ENCODE peak calls at places on chromosomes 1 and 21, in four cellular contexts. J is NCI-H510A; H is natural killer cell treated with Interleukin-12 subunit alpha and Interleukin-12 subunit beta and Interleukin-15 and Interleukin-18, amount 100 ng/mL, for 72 hours; A is activated T-cell treated with anti-CD3 and anti-CD28 coated beads, Interleukin-2, amount 50 U/mL, for 72 hours. K is an unnamed sample.

GRCh38 chr1:68673771-68674170 is 176.9 kb upstream of the DEPDC1 start:
- DNase-seq in J (no peak), H (no peak), A (no peak), K (no peak)

GRCh38 chr21:35925497-35925896 is 134.8 kb downstream of the SETD4 start:
- DNase-seq in J (no peak), H (no peak), A (no peak), K (peak)

GRCh38 chr21:35995522-35996088 is 64.7 kb downstream of the SETD4 start:
- DNase-seq in J (no peak), H (no peak), A (peak), K (no peak)

GRCh38 chr21:46171585-46171984 is 12.7 kb downstream of the SPATC1L start:
- DNase-seq in J (no peak), H (no peak), A (no peak), K (no peak)

GRCh38 chr1:234780531-234781162 is 170.7 kb upstream of the IRF2BP2 start:
- DNase-seq in J (no peak), H (no peak), A (no peak), K (no peak)

GRCh38 chr1:22252248-22252647 is 109.4 kb upstream of the WNT4 start:
- DNase-seq in J (peak), H (no peak), A (no peak), K (no peak)

GRCh38 chr1:6776389-6776788 is 8.9 kb upstream of the CAMTA1 start:
- DNase-seq in J (no peak), H (no peak), A (no peak), K (no peak)

GRCh38 chr1:181104042-181104789 is 15.7 kb downstream of the IER5 start:
- DNase-seq in J (no peak), H (no peak), A (no peak), K (no peak)

GRCh38 chr1:20281801-20282200 is 8.9 kb upstream of the VWA5B1 start:
- DNase-seq in J (no peak), H (no peak), A (no peak), K (no peak)

GRCh38 chr1:54374766-54375165 is 31.4 kb downstream of the SSBP3 start:
- DNase-seq in J (no peak), H (no peak), A (no peak), K (no peak)

GRCh38 chr1:110612060-110612745 is 6.0 kb upstream of the KCNA2 start:
- DNase-seq in J (peak), H (no peak), A (no peak), K (no peak)

GRCh38 chr1:225767591-225768540 is 9.8 kb upstream of the SRP9 start:
- DNase-seq in J (peak), H (no peak), A (no peak), K (no peak)

GRCh38 chr1:214326406-214326805 is 45.4 kb downstream of the SMYD2 start:
- DNase-seq in J (no peak), H (no peak), A (no peak), K (no peak)

GRCh38 chr1:95002167-95002566 is 70.6 kb downstream of the ALG14 start:
- DNase-seq in J (no peak), H (no peak), A (no peak), K (no peak)